ENCODE peak calls at places on chromosomes 16 and 17, in four cellular contexts. U is HepG2, F is K562, G is GM12878. P is an unnamed sample.

GRCh38 chr17:49565948-49566491 is 9.7 kb upstream of the NXPH3 start:
- DNase-seq in U (no peak), F (peak), G (no peak), P (no peak)

GRCh38 chr17:41812176-41813038 is at the start of gene FKBP10:
- DNase-seq in U (peak), F (no peak), G (no peak), P (peak)

GRCh38 chr16:68370921-68371651 is 60.3 kb downstream of the PRMT7 start:
- DNase-seq in U (no peak), F (no peak), G (no peak), P (no peak)

GRCh38 chr17:81471804-81472456 is 40.7 kb downstream of the ACTG1 start:
- DNase-seq in U (peak), F (peak), G (no peak), P (peak)

GRCh38 chr16:35255816-35256215 is 1796.4 kb downstream of the TP53TG3F start:
- DNase-seq in U (no peak), F (no peak), G (no peak), P (no peak)

GRCh38 chr17:40582328-40582901 is 17.1 kb upstream of the CCR7 start:
- DNase-seq in U (no peak), F (no peak), G (peak), P (no peak)

GRCh38 chr16:11497329-11497805 is 89.4 kb downstream of the LITAF start:
- DNase-seq in U (peak), F (no peak), G (peak), P (peak)

GRCh38 chr17:29162909-29163341 is 17.3 kb downstream of the MYO18A start:
- DNase-seq in U (no peak), F (peak), G (no peak), P (no peak)

GRCh38 chr16:89449726-89450335 is 40.5 kb downstream of the ANKRD11 start:
- DNase-seq in U (no peak), F (no peak), G (no peak), P (no peak)

GRCh38 chr17:48211787-48212186 is 104.2 kb downstream of the SNX11 start:
- DNase-seq in U (no peak), F (no peak), G (no peak), P (no peak)

GRCh38 chr17:48213797-48214196 is 106.2 kb downstream of the SNX11 start:
- DNase-seq in U (no peak), F (no peak), G (no peak), P (no peak)

GRCh38 chr17:48219605-48220004 is 112.0 kb downstream of the SNX11 start:
- DNase-seq in U (no peak), F (peak), G (no peak), P (no peak)

GRCh38 chr17:48211011-48211410 is 103.4 kb downstream of the SNX11 start:
- DNase-seq in U (no peak), F (no peak), G (no peak), P (no peak)

GRCh38 chr17:48215583-48216139 is 108.1 kb downstream of the SNX11 start:
- DNase-seq in U (peak), F (peak), G (no peak), P (peak)
- TF ChIP-seq TARDBP in U (no peak), F (no peak), G (no peak), P (no peak)

DNA sequence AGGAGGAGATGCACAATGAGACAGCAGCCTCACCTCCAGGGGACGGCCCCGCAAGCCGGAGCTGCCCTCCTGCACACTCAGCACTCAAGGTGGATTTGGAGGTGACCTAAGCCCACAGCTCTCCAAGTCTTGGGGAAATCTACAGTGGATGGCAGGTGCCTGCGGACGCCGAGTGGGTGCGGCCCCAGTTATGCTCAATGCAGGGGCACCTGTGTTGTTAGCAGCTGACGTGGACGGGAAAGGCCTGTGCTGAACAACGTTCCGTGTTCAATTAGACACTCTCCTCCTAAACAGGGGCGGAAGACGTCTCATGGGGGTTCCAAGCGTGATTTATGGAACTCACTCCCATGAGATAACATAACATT is 22.0 kb upstream of the METRNL start:
- DNase-seq in U (no peak), F (no peak), G (no peak), P (no peak)
- TF ChIP-seq TARDBP in U (no peak), F (no peak), G (no peak), P (no peak)

GRCh38 chr16:26889751-26890150 is 177.0 kb upstream of the C16orf82 start:
- DNase-seq in U (no peak), F (no peak), G (no peak), P (no peak)

DNA sequence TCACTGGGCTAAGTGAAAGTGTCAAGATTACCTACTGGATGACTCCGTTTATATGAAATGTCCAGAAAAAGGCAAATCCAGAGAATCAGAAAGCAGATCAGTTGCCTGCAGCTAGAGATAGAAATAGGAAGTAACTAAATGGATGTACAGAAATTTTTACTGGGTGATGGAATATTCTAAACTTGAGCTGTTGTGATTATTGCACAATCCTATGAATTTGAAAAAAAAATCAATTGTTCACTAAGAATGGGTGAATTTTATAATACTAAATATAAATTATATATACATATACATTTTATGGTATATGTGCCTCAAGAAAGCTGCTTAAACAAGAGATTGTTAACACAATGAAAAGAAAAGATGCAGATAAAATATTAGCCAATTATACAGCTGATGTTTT is 181.1 kb upstream of the C16orf82 start:
- DNase-seq in U (no peak), F (no peak), G (no peak), P (no peak)
- TF ChIP-seq TARDBP in U (no peak), F (no peak), G (no peak), P (no peak)

GRCh38 chr17:43224146-43224705 is 4.2 kb downstream of the CCDC200 start:
- DNase-seq in U (no peak), F (no peak), G (no peak), P (no peak)
- TF ChIP-seq TARDBP in U (no peak), F (no peak), G (no peak), P (no peak)

GRCh38 chr17:17730250-17730935 is 49.1 kb downstream of the RAI1 start:
- DNase-seq in U (no peak), F (no peak), G (no peak), P (no peak)

GRCh38 chr17:17736205-17737183 is 55.2 kb downstream of the RAI1 start:
- DNase-seq in U (no peak), F (no peak), G (no peak), P (no peak)

GRCh38 chr17:17732444-17732843 is 51.2 kb downstream of the RAI1 start:
- DNase-seq in U (no peak), F (no peak), G (no peak), P (no peak)

GRCh38 chr17:17729620-17730249 is 48.5 kb downstream of the RAI1 start:
- DNase-seq in U (peak), F (peak), G (no peak), P (peak)

GRCh38 chr17:17732892-17733670 is 51.8 kb downstream of the RAI1 start:
- DNase-seq in U (no peak), F (no peak), G (no peak), P (no peak)
- TF ChIP-seq TARDBP in U (no peak), F (no peak), G (no peak), P (no peak)

GRCh38 chr16:544517-544916 is 15.7 kb upstream of the PRR35 start:
- DNase-seq in U (no peak), F (no peak), G (no peak), P (no peak)
- TF ChIP-seq TARDBP in U (no peak), F (no peak), G (no peak), P (no peak)

DNA sequence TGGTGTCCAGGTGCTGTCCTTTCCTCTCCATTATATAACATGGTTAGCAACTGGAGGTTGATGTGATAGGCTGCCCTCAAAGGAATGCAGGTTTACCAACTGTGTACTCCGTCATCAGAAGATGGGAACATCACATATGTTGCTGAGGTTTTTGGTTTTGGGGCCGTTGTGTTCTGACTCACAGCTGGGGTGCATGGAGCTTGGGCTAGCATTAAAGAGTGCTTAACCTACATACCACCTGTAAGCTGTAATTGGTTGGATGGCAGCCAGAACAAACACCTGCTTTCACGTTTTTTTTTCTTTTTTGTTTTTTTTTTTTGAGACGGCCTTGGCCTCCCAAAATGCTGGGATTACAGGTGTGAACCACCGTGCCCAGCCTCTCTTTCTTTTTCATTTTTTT is 20.9 kb downstream of the TMEM11 start:
- DNase-seq in U (no peak), F (no peak), G (no peak), P (no peak)
- TF ChIP-seq TARDBP in U (no peak), F (no peak), G (no peak), P (no peak)

DNA sequence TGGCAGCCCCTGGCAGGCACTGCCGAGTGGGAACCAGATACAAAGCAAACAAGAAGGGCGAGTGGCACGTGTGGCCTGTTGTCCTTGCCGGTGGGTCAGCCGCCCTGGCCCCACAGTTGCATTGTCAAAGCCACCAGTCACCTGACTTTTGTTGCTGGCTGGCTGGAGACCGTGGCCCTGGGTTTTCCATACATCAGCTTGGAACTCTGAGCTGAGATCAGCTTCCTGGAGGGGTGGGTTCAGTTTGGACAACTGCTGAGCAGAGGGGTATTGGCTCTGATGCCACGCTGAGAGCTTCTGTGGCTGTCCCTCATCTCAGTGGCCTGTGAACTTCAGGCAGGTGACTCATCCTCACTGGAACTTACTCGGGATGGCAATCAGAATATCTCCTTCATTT is 69.3 kb upstream of the BRD7 start:
- DNase-seq in U (peak), F (no peak), G (no peak), P (no peak)
- TF ChIP-seq TARDBP in U (no peak), F (no peak), G (no peak), P (no peak)

P was measured in HEK293T.